ENCODE peak calls at places on chromosomes 3 and 15, in five cellular contexts. O, G, E, J and F are unnamed samples.

GRCh38 chr3:56988458-56988857 is 72.0 kb upstream of the SPATA12 start:
- DNase-seq in O (no peak), G (no peak), E (no peak), J (no peak), F (no peak)

GRCh38 chr3:12896206-12896697 is 54.9 kb upstream of the RPL32 start:
- DNase-seq in O (no peak), G (no peak), E (no peak), J (no peak), F (no peak)

GRCh38 chr3:59386165-59386564 is 336.3 kb upstream of the CFAP20DC start:
- DNase-seq in O (no peak), G (no peak), E (no peak), J (no peak), F (no peak)

GRCh38 chr3:52490938-52491526 is 4.1 kb upstream of the STAB1 start:
- DNase-seq in O (peak), G (peak), E (no peak), J (no peak), F (no peak)

GRCh38 chr15:100043069-100043641 is 298.6 kb downstream of the ADAMTS17 start:
- DNase-seq in O (peak), G (peak), E (no peak), J (no peak), F (no peak)

GRCh38 chr3:151395806-151396205 is 11.3 kb upstream of the P2RY12 start:
- DNase-seq in O (peak), G (peak), E (no peak), J (no peak), F (no peak)

GRCh38 chr3:123583563-123583962 is 1.3 kb downstream of the HACD2 start:
- DNase-seq in O (no peak), G (no peak), E (no peak), J (no peak), F (no peak)

GRCh38 chr15:90087454-90088154 is 14.7 kb downstream of the IDH2 start:
- DNase-seq in O (peak), G (peak), E (no peak), J (peak), F (no peak)

GRCh38 chr15:63048986-63049665 is 6.6 kb downstream of the TPM1 start:
- DNase-seq in O (no peak), G (peak), E (peak), J (peak), F (no peak)